ENCODE peak calls at places on chromosomes 12 and 14, in nine cellular contexts. V is iPS-NIHi11; U is left cardiac atrium; K is renal cortical epithelial cell; H is head of caudate nucleus; P is ELF-1; E is GM04504; M is NCI-H2081; F is CD4-positive, CD25-positive, alpha-beta regulatory T cell. D is an unnamed sample.

GRCh38 chr12:47156167-47156736 is 76.5 kb upstream of the AMIGO2 start:
- DNase-seq in V (no peak), U (peak), K (peak), H (peak), P (no peak), E (no peak), M (no peak), F (peak), D (no peak)

GRCh38 chr12:12839003-12839395 is 25.9 kb downstream of the DDX47 start:
- DNase-seq in V (no peak), U (no peak), K (no peak), H (no peak), P (no peak), E (no peak), M (no peak), F (peak), D (no peak)

GRCh38 chr12:62846506-62846905 is 88.4 kb downstream of the PPM1H start:
- DNase-seq in V (no peak), U (no peak), K (peak), H (no peak), P (no peak), E (no peak), M (no peak), F (no peak), D (no peak)

GRCh38 chr14:48333221-48333910 is 658.0 kb upstream of the MDGA2 start:
- DNase-seq in V (no peak), U (no peak), K (peak), H (no peak), P (no peak), E (no peak), M (no peak), F (no peak), D (no peak)

GRCh38 chr14:105605501-105606304 is 79.3 kb downstream of the TMEM121 start:
- DNase-seq in V (no peak), U (no peak), K (no peak), H (no peak), P (no peak), E (no peak), M (no peak), F (no peak), D (peak)

GRCh38 chr14:89201645-89202044 is 215.4 kb downstream of the FOXN3 start:
- DNase-seq in V (no peak), U (no peak), K (no peak), H (no peak), P (no peak), E (no peak), M (no peak), F (no peak), D (no peak)

GRCh38 chr14:54893151-54893760 is 9.4 kb downstream of the GCH1 start:
- DNase-seq in V (peak), U (no peak), K (peak), H (no peak), P (no peak), E (no peak), M (peak), F (peak), D (no peak)

GRCh38 chr14:104253223-104253822 is 114.9 kb downstream of the KIF26A start:
- DNase-seq in V (no peak), U (no peak), K (no peak), H (no peak), P (no peak), E (no peak), M (no peak), F (no peak), D (no peak)

GRCh38 chr12:117816-118345 is 51.3 kb downstream of the IQSEC3 start:
- DNase-seq in V (no peak), U (no peak), K (no peak), H (no peak), P (no peak), E (no peak), M (no peak), F (no peak), D (no peak)

GRCh38 chr12:131631230-131631629 is 79.7 kb upstream of the SFSWAP start:
- DNase-seq in V (no peak), U (no peak), K (no peak), H (no peak), P (no peak), E (no peak), M (no peak), F (no peak), D (no peak)

GRCh38 chr12:62435337-62436163 is 31.1 kb upstream of the MON2 start:
- DNase-seq in V (peak), U (peak), K (peak), H (peak), P (peak), E (peak), M (no peak), F (peak), D (no peak)

GRCh38 chr12:32885831-32886230 is 10.7 kb downstream of the PKP2 start:
- DNase-seq in V (no peak), U (no peak), K (no peak), H (no peak), P (no peak), E (no peak), M (peak), F (no peak), D (no peak)

GRCh38 chr14:80213602-80214001 is 2.3 kb upstream of the DIO2 start:
- DNase-seq in V (peak), U (peak), K (peak), H (peak), P (peak), E (peak), M (peak), F (no peak), D (no peak)

GRCh38 chr14:68692916-68693771 is 99.7 kb downstream of the ZFP36L1 start:
- DNase-seq in V (no peak), U (no peak), K (no peak), H (no peak), P (no peak), E (peak), M (no peak), F (no peak), D (no peak)

GRCh38 chr14:89013698-89014569 is 189.5 kb downstream of the TTC8 start:
- DNase-seq in V (no peak), U (no peak), K (no peak), H (peak), P (no peak), E (no peak), M (peak), F (no peak), D (no peak)

GRCh38 chr12:67410246-67410645 is 141.1 kb downstream of the CAND1 start:
- DNase-seq in V (no peak), U (no peak), K (no peak), H (no peak), P (no peak), E (no peak), M (no peak), F (no peak), D (no peak)

GRCh38 chr12:19739195-19739776 is 300.0 kb downstream of the AEBP2 start:
- DNase-seq in V (peak), U (no peak), K (peak), H (peak), P (no peak), E (peak), M (peak), F (peak), D (no peak)

GRCh38 chr12:1436015-1436414 is 158.4 kb downstream of the FBXL14 start:
- DNase-seq in V (no peak), U (no peak), K (no peak), H (no peak), P (no peak), E (no peak), M (no peak), F (no peak), D (no peak)

GRCh38 chr12:11812558-11813421 is 163.3 kb downstream of the ETV6 start:
- DNase-seq in V (peak), U (no peak), K (no peak), H (no peak), P (peak), E (no peak), M (peak), F (no peak), D (no peak)

GRCh38 chr12:33605776-33606175 is 166.2 kb upstream of the SYT10 start:
- DNase-seq in V (peak), U (no peak), K (peak), H (peak), P (no peak), E (no peak), M (no peak), F (no peak), D (no peak)

GRCh38 chr12:92624236-92624635 is 78.6 kb upstream of the PLEKHG7 start:
- DNase-seq in V (no peak), U (no peak), K (peak), H (no peak), P (no peak), E (no peak), M (no peak), F (no peak), D (no peak)

GRCh38 chr14:89870335-89870734 is 84.2 kb downstream of the EFCAB11 start:
- DNase-seq in V (no peak), U (no peak), K (no peak), H (no peak), P (no peak), E (no peak), M (no peak), F (no peak), D (no peak)

GRCh38 chr12:109833307-109834189 is at the start of gene TRPV4:
- DNase-seq in V (peak), U (peak), K (no peak), H (no peak), P (peak), E (no peak), M (no peak), F (no peak), D (no peak)

GRCh38 chr14:53090853-53091252 is 62.3 kb downstream of the DDHD1 start:
- DNase-seq in V (no peak), U (no peak), K (no peak), H (no peak), P (no peak), E (no peak), M (no peak), F (no peak), D (no peak)

GRCh38 chr12:130617219-130617618 is 98.9 kb downstream of the RIMBP2 start:
- DNase-seq in V (no peak), U (no peak), K (peak), H (no peak), P (peak), E (no peak), M (no peak), F (no peak), D (no peak)

GRCh38 chr12:3885179-3886094 is 12.2 kb upstream of the PARP11 start:
- DNase-seq in V (peak), U (no peak), K (peak), H (peak), P (peak), E (no peak), M (peak), F (peak), D (no peak)

GRCh38 chr12:25592725-25593495 is 39.8 kb upstream of the LMNTD1 start:
- DNase-seq in V (no peak), U (no peak), K (no peak), H (no peak), P (no peak), E (no peak), M (no peak), F (no peak), D (no peak)

GRCh38 chr12:42859612-42860011 is 270.1 kb upstream of the PRICKLE1 start:
- DNase-seq in V (no peak), U (peak), K (no peak), H (peak), P (no peak), E (no peak), M (no peak), F (no peak), D (no peak)

GRCh38 chr14:93319494-93319893 is 13.3 kb downstream of the BTBD7 start:
- DNase-seq in V (no peak), U (no peak), K (no peak), H (no peak), P (no peak), E (no peak), M (no peak), F (no peak), D (no peak)

D was measured in osteocyte.